ENCODE peak calls at places on chromosome 5, in eight cellular contexts. N is HFFc6; H is naive thymus-derived CD8-positive, alpha-beta T cell; B is AG09309; T is fibroblast of the conjunctiva; O is SW 1271; R is kidney; U is H54. C is an unnamed sample.

GRCh38 chr5:74311961-74312360 is 328.6 kb downstream of the ENC1 start:
- DNase-seq in N (no peak), H (no peak), B (no peak), T (no peak), O (no peak), R (no peak), U (no peak), C (no peak)

GRCh38 chr5:68419637-68420452 is 204.3 kb downstream of the PIK3R1 start:
- DNase-seq in N (no peak), H (no peak), B (no peak), T (peak), O (no peak), R (peak), U (peak), C (no peak)

GRCh38 chr5:127705120-127705892 is 2.1 kb downstream of the CCDC192 start:
- DNase-seq in N (peak), H (no peak), B (peak), T (peak), O (no peak), R (no peak), U (no peak), C (no peak)

GRCh38 chr5:147169399-147169798 is 65.4 kb upstream of the STK32A start:
- DNase-seq in N (no peak), H (no peak), B (peak), T (no peak), O (no peak), R (no peak), U (no peak), C (no peak)

GRCh38 chr5:31144364-31144763 is 49.1 kb upstream of the CDH6 start:
- DNase-seq in N (no peak), H (no peak), B (no peak), T (no peak), O (no peak), R (no peak), U (no peak), C (no peak)

GRCh38 chr5:150605546-150605945 is 34.9 kb upstream of the SYNPO start:
- DNase-seq in N (no peak), H (no peak), B (no peak), T (no peak), O (no peak), R (peak), U (no peak), C (no peak)

GRCh38 chr5:73380052-73380451 is 68.5 kb downstream of the FOXD1 start:
- DNase-seq in N (no peak), H (no peak), B (no peak), T (no peak), O (no peak), R (no peak), U (no peak), C (no peak)

GRCh38 chr5:57246426-57246825 is 72.6 kb downstream of the GPBP1 start:
- DNase-seq in N (no peak), H (peak), B (no peak), T (no peak), O (no peak), R (no peak), U (no peak), C (no peak)

GRCh38 chr5:41156739-41157138 is 56.6 kb downstream of the C6 start:
- DNase-seq in N (no peak), H (no peak), B (no peak), T (peak), O (no peak), R (no peak), U (no peak), C (no peak)

GRCh38 chr5:157540707-157541451 is 34.7 kb downstream of the ADAM19 start:
- DNase-seq in N (peak), H (no peak), B (no peak), T (no peak), O (no peak), R (peak), U (peak), C (peak)

GRCh38 chr5:181184845-181185216 is 20.2 kb downstream of the TRIM7 start:
- DNase-seq in N (no peak), H (no peak), B (no peak), T (no peak), O (no peak), R (no peak), U (no peak), C (no peak)

GRCh38 chr5:61632064-61632463 is 300.0 kb downstream of the ZSWIM6 start:
- DNase-seq in N (no peak), H (no peak), B (no peak), T (no peak), O (no peak), R (no peak), U (no peak), C (no peak)

GRCh38 chr5:156835905-156836304 is 14.2 kb upstream of the PPP1R2B start:
- DNase-seq in N (no peak), H (no peak), B (no peak), T (no peak), O (no peak), R (no peak), U (no peak), C (no peak)

GRCh38 chr5:91865920-91866319 is 482.8 kb upstream of the ARRDC3 start:
- DNase-seq in N (no peak), H (no peak), B (no peak), T (no peak), O (no peak), R (no peak), U (no peak), C (no peak)

GRCh38 chr5:160419458-160420330 is 813 bp upstream of the SLU7 start:
- DNase-seq in N (no peak), H (no peak), B (no peak), T (no peak), O (no peak), R (no peak), U (no peak), C (no peak)

C was measured in B cell.